ENCODE peak calls at places on chromosome 21, in ten cellular contexts. J, T, D, O, Y, S, I, E, K and C are unnamed samples.

GRCh38 chr21:41429305-41429704 is 3.3 kb downstream of the MX1 start:
- DNase-seq in E (no peak), S (no peak), K (no peak), T (no peak), O (no peak), J (no peak), Y (no peak), D (no peak), I (no peak), C (no peak)

GRCh38 chr21:45130324-45130774 is 56.0 kb downstream of the ADARB1 start:
- DNase-seq in E (no peak), S (no peak), Y (no peak), T (peak), K (no peak), I (peak), J (no peak), D (peak), O (no peak), C (peak)

GRCh38 chr21:44767834-44768831 is 33.5 kb downstream of the UBE2G2 start:
- DNase-seq in S (no peak), Y (no peak), E (no peak), I (no peak), O (no peak), D (no peak), K (no peak), J (no peak), T (peak), C (no peak)

GRCh38 chr21:37993071-37993470 is 76.8 kb upstream of the KCNJ6 start:
- DNase-seq in I (no peak), S (no peak), E (no peak), D (no peak), Y (no peak), O (no peak), T (no peak), J (no peak), K (no peak), C (no peak)

GRCh38 chr21:35376406-35377135 is 327.5 kb upstream of the RUNX1 start:
- DNase-seq in J (no peak), D (no peak), S (no peak), E (no peak), Y (no peak), I (no peak), T (no peak), K (no peak), O (no peak), C (no peak)

GRCh38 chr21:46091118-46091517 is 6.8 kb upstream of the COL6A2 start:
- DNase-seq in S (no peak), O (no peak), T (no peak), Y (no peak), J (no peak), D (no peak), E (no peak), I (no peak), K (no peak), C (no peak)

GRCh38 chr21:38911523-38912354 is 106.0 kb downstream of the ETS2 start:
- DNase-seq in K (no peak), J (no peak), Y (no peak), O (no peak), S (no peak), I (no peak), D (no peak), T (no peak), E (no peak), C (no peak)

GRCh38 chr21:42563261-42564045 is 49.8 kb downstream of the SLC37A1 start:
- DNase-seq in I (no peak), K (no peak), Y (no peak), D (no peak), E (no peak), O (no peak), S (no peak), J (no peak), T (no peak), C (no peak)

GRCh38 chr21:40254540-40255455 is 387.6 kb downstream of the PCP4 start:
- DNase-seq in O (peak), E (no peak), K (peak), D (no peak), T (peak), S (no peak), Y (no peak), I (no peak), J (no peak), C (no peak)

GRCh38 chr21:38646213-38646837 is 148.0 kb upstream of the ERG start:
- DNase-seq in T (peak), E (no peak), J (no peak), I (no peak), Y (no peak), K (no peak), O (peak), D (no peak), S (peak), C (no peak)

GRCh38 chr21:29149771-29150425 is 19.5 kb downstream of the MAP3K7CL start:
- DNase-seq in O (no peak), K (no peak), I (no peak), E (no peak), Y (no peak), D (no peak), J (no peak), S (no peak), T (peak), C (no peak)